ENCODE peak calls at places on chromosomes 1 and 21, in seven cellular contexts. P, R, J, I, H, E and S are unnamed samples. For H3K36me3, the result is how much of the 10 kb centered on the place peaks cover.

GRCh38 chr1:154992721-154993571 is 440 bp upstream of the LENEP start:
- DNase-seq in P (no peak), R (no peak), J (no peak), I (no peak), H (peak), E (no peak), S (no peak)

GRCh38 chr1:201456499-201457309 is 12.3 kb downstream of the PHLDA3 start:
- DNase-seq in P (peak), R (peak), J (peak), I (no peak), H (peak), E (peak), S (peak)

GRCh38 chr1:177063648-177064047 is 100.9 kb downstream of the ASTN1 start:
- DNase-seq in P (no peak), R (no peak), J (no peak), I (no peak), H (no peak), E (no peak), S (no peak)

GRCh38 chr1:77282866-77283539 is 1.2 kb downstream of the AK5 start:
- DNase-seq in P (no peak), R (peak), J (no peak), I (peak), H (no peak), E (no peak), S (peak)

GRCh38 chr1:115364776-115365155 is 26.7 kb upstream of the NGF start:
- DNase-seq in P (no peak), R (no peak), J (no peak), I (no peak), H (no peak), E (no peak), S (no peak)

GRCh38 chr1:226046240-226046639 is 16.3 kb upstream of the H3-3A start:
- DNase-seq in P (no peak), R (no peak), J (no peak), I (no peak), H (no peak), E (no peak), S (no peak)

GRCh38 chr1:245060684-245061374 is 94.0 kb upstream of the KIF26B start:
- DNase-seq in P (no peak), R (no peak), J (no peak), I (no peak), H (no peak), E (no peak), S (no peak)

GRCh38 chr1:153470707-153471106 is 10.3 kb upstream of the S100A7 start:
- DNase-seq in P (no peak), R (no peak), J (no peak), I (no peak), H (no peak), E (no peak), S (no peak)

GRCh38 chr21:27021046-27021445 is 54.2 kb upstream of the ADAMTS5 start:
- DNase-seq in P (no peak), R (no peak), J (no peak), I (no peak), H (no peak), E (no peak), S (no peak)

GRCh38 chr1:40784141-40784770 is 669 bp downstream of the KCNQ4 start:
- DNase-seq in P (no peak), R (no peak), J (no peak), I (no peak), H (no peak), E (no peak), S (no peak)

GRCh38 chr1:87135313-87135712 is 193.4 kb upstream of the LMO4 start:
- DNase-seq in P (no peak), R (no peak), J (no peak), I (peak), H (no peak), E (no peak), S (no peak)

GRCh38 chr1:201062511-201063189 is 39.1 kb upstream of the KIF21B start:
- DNase-seq in P (no peak), R (no peak), J (no peak), I (no peak), H (no peak), E (no peak), S (no peak)

GRCh38 chr1:61389194-61389925 is 307.0 kb downstream of the NFIA start:
- DNase-seq in P (no peak), R (no peak), J (no peak), I (no peak), H (no peak), E (no peak), S (no peak)

GRCh38 chr1:183977717-183978116 is 59.8 kb downstream of the COLGALT2 start:
- DNase-seq in P (no peak), R (no peak), J (no peak), I (no peak), H (no peak), E (no peak), S (no peak)

GRCh38 chr1:24717867-24718650 is 27.2 kb upstream of the CLIC4 start:
- DNase-seq in P (no peak), R (no peak), J (no peak), I (no peak), H (peak), E (no peak), S (no peak)

GRCh38 chr1:64093941-64094340 is 109.5 kb upstream of the UBE2U start:
- DNase-seq in P (no peak), R (no peak), J (no peak), I (no peak), H (no peak), E (no peak), S (no peak)

GRCh38 chr1:21857142-21857839 is 45.2 kb downstream of the LDLRAD2 start:
- DNase-seq in P (no peak), R (no peak), J (no peak), I (no peak), H (no peak), E (no peak), S (peak)

GRCh38 chr1:111582644-111583618 is 36.7 kb upstream of the RAP1A start:
- DNase-seq in P (no peak), R (no peak), J (no peak), I (no peak), H (no peak), E (no peak), S (no peak)

GRCh38 chr1:200862713-200863415 is 9.9 kb upstream of the GPR25 start:
- DNase-seq in P (no peak), R (no peak), J (no peak), I (no peak), H (no peak), E (no peak), S (no peak)

GRCh38 chr1:223706077-223706988 is 6.0 kb upstream of the CAPN2 start:
- DNase-seq in P (no peak), R (no peak), J (no peak), I (no peak), H (no peak), E (no peak), S (no peak)

GRCh38 chr1:203089651-203090045 is 3.8 kb upstream of the MYOG start:
- DNase-seq in P (no peak), R (no peak), J (no peak), I (no peak), H (no peak), E (no peak), S (no peak)

GRCh38 chr1:222283147-222283768 is 264.6 kb downstream of the HHIPL2 start:
- DNase-seq in P (no peak), R (no peak), J (no peak), I (no peak), H (no peak), E (no peak), S (no peak)

GRCh38 chr1:155022927-155023236 is 10.7 kb downstream of the DCST2 start:
- DNase-seq in P (no peak), R (no peak), J (no peak), I (no peak), H (no peak), E (no peak), S (no peak)

GRCh38 chr21:43919871-43920801 is 55.1 kb downstream of the AGPAT3 start:
- DNase-seq in P (no peak), R (no peak), J (no peak), I (no peak), H (no peak), E (no peak), S (no peak)

GRCh38 chr21:38954450-38955059 is 148.8 kb downstream of the ETS2 start:
- DNase-seq in P (peak), R (no peak), J (no peak), I (no peak), H (no peak), E (no peak), S (no peak)

GRCh38 chr1:159076753-159077656 is at the start of gene AIM2:
- DNase-seq in P (peak), R (no peak), J (peak), I (peak), H (no peak), E (no peak), S (no peak)

GRCh38 chr1:205537386-205538018 is 33.0 kb downstream of the CDK18 start:
- DNase-seq in P (no peak), R (no peak), J (no peak), I (no peak), H (no peak), E (peak), S (no peak)
- H3K27ac ChIP-seq in P (no peak), R (no peak), J (no peak), I (no peak), H (no peak), E (no peak), S (peak)

DNA sequence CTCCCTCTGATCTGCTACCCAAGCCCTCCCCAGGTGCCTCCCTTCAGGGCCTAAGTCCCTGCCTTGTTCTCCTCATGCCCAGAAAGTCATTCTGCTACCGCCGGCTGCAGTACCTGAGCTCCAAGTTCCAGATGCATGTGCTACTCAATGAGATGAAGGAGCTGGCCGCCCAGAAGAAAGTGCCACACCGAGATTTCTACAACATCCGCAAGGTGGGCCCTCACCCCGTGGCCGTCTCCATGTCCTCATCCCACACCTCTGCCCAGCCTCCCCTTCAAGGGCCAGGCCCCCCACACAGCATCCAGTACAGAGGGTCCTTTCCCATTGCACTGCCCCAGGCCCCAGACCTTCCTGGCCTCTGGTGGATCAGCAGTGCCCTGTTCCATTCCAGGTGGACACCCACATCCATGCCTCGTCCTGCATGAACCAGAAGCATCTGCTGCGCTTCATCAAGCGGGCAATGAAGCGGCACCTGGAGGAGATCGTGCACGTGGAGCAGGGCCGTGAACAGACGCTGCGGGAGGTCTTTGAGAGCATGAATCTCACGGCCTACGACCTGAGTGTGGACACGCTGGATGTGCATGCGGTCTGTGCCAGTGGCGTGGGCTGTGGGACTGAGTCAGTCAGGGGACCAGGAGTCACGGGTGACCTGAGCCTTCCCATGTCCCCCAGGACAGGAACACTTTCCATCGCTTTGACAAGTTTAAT is 8.2 kb downstream of the AMPD2 start:
- DNase-seq in P (no peak), R (no peak), J (no peak), I (peak), H (no peak), E (no peak), S (no peak)
- H3K36me3 ChIP-seq in P (under half), R (under half), J (under half), I (under half), H (under half), E (under half), S (under half)

DNA sequence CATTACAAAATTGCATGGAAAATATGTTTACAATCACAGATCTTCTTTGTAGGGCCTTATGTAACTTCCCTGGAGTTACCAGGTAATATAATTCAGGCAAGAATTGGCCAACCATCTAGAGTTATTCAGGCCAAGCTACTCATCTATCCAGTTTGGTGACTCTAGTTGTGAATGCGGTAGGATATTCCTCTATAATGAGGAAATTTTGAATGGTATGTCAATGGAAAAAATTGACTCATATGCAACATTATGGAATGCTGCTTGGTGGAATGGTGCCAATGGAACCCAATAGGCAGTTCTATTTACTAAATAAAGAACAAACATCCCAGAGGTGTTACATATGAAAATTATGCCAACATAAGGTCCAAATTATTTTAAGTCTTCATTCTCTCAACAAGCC is 5.6 kb upstream of the TNFSF18 start:
- DNase-seq in P (no peak), R (no peak), J (no peak), I (no peak), H (no peak), E (no peak), S (no peak)
- H3K27ac ChIP-seq in P (no peak), R (no peak), J (no peak), I (no peak), H (no peak), E (no peak), S (no peak)

GRCh38 chr1:228288536-228289238 is 80.8 kb downstream of the OBSCN start:
- DNase-seq in P (no peak), R (peak), J (no peak), I (no peak), H (no peak), E (peak), S (peak)

GRCh38 chr1:228285661-228286504 is 78.0 kb downstream of the OBSCN start:
- DNase-seq in P (no peak), R (peak), J (no peak), I (no peak), H (no peak), E (peak), S (peak)

GRCh38 chr1:228287541-228288425 is 79.9 kb downstream of the OBSCN start:
- DNase-seq in P (no peak), R (peak), J (no peak), I (no peak), H (no peak), E (peak), S (peak)

GRCh38 chr1:228284521-228284920 is 76.7 kb downstream of the OBSCN start:
- DNase-seq in P (no peak), R (peak), J (no peak), I (no peak), H (no peak), E (no peak), S (peak)

GRCh38 chr1:228286505-228287417 is 78.9 kb downstream of the OBSCN start:
- DNase-seq in P (no peak), R (peak), J (peak), I (no peak), H (no peak), E (peak), S (no peak)
- H3K36me3 ChIP-seq in P (under half), R (under half), J (under half), I (under half), H (under half), E (under half), S (under half)

GRCh38 chr1:6858586-6858985 is 73.3 kb downstream of the CAMTA1 start:
- DNase-seq in P (no peak), R (no peak), J (no peak), I (no peak), H (no peak), E (no peak), S (no peak)

GRCh38 chr1:6857831-6858230 is 72.6 kb downstream of the CAMTA1 start:
- DNase-seq in P (no peak), R (no peak), J (no peak), I (no peak), H (no peak), E (no peak), S (no peak)

GRCh38 chr1:6860401-6860800 is 75.1 kb downstream of the CAMTA1 start:
- DNase-seq in P (no peak), R (no peak), J (no peak), I (no peak), H (no peak), E (no peak), S (no peak)

GRCh38 chr1:6861075-6861724 is 75.9 kb downstream of the CAMTA1 start:
- DNase-seq in P (no peak), R (no peak), J (no peak), I (no peak), H (no peak), E (no peak), S (no peak)

DNA sequence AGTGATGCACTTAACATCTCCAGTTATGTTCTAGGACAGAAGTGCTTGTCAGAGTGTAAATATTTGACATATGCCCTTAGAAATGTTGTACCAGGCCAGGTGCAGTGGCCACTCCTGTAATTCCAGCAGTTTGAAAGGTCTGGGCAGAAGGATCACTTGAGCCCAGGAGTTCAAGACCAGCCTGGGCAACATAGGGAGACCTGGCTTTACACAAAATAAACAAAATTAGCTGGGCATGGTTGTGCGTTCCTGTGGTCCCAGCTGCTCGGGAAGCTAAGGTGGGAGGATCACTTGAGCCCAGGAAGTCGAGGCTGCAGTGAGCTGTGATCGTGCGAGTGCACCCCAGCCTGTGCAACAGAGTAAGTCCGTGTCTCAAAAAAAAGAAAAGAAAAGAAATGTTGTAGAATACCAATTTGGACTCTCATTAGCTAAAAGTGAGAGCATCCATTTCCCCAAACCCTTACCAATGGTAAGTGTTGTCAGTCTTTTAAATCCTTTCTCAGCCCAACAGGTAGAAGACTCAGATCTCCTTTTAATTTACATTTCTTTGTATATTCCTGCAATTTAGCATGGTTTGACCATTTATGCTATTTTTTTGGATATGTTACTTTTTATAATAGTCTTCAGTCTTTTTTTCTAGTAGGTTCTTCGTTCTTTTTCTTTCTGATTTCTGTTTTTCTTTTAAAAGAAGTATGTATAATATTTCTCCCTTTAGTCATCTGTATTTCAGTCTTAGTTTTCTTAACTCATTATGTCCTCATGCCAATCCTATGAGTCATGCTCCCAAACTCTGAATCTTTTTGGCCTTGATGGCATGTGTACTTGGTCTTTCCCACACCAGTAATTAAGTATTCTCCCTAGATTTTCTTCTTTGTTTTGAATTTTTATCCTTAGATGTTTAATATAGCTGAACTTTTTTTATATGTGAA is 74.4 kb downstream of the CAMTA1 start:
- DNase-seq in P (no peak), R (no peak), J (no peak), I (no peak), H (no peak), E (no peak), S (no peak)
- H3K27ac ChIP-seq in P (no peak), R (peak), J (peak), I (no peak), H (peak), E (no peak), S (no peak)

DNA sequence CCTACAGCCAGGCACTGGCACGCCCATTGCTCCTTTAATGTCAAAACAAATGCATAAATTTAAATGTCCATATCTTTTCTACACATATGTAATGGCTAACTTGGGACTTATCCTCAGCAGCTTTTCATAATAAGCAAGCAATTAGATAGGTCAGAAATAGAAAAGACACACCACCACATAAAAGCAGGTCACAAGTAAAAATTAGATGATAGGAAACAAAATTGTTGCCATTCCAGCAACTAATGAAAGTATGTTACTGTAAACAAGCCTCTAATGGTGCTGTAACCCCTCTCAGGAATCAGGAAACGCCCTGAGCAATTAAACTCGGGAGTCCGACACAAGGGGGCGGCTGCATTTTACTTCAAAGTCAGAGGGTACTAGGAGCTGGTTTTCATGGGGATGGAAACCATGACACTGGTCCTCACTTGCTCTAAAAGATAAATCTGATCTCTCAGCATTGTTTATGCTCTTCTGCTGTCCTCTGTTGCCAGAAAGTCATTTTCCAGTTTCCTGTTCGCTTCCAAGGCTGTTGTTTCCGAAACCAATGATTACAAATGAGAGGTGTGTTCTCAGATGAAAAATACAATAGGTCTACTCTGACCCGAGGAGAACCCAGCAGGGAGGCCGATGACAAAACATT is 93.4 kb downstream of the TGFBR3 start:
- DNase-seq in P (peak), R (no peak), J (no peak), I (no peak), H (no peak), E (no peak), S (no peak)
- H3K36me3 ChIP-seq in P (under half), R (under half), J (under half), I (under half), H (under half), E (under half), S (under half)

GRCh38 chr1:43529206-43529731 is 1.4 kb upstream of the PTPRF start:
- DNase-seq in P (peak), R (peak), J (peak), I (peak), H (peak), E (peak), S (peak)
- H3K27ac ChIP-seq in P (no peak), R (no peak), J (no peak), I (no peak), H (no peak), E (peak), S (no peak)